ENCODE peak calls at places on chromosomes 13 and 19, in four cellular contexts. C, I, M and P are unnamed samples.

GRCh38 chr13:106176103-106176502 is 359.4 kb downstream of the EFNB2 start:
- DNase-seq in C (peak), I (peak), M (no peak), P (no peak)

GRCh38 chr19:33193864-33194362 is at the start of gene LRP3:
- DNase-seq in C (peak), I (peak), M (no peak), P (peak)

GRCh38 chr19:3536429-3537100 is 2.4 kb upstream of the TEKTIP1 start:
- DNase-seq in C (no peak), I (no peak), M (no peak), P (no peak)

GRCh38 chr19:14139944-14140343 is 3.6 kb upstream of the ASF1B start:
- DNase-seq in C (no peak), I (no peak), M (no peak), P (peak)

GRCh38 chr19:35075202-35076025 is 33.9 kb downstream of the HPN start:
- DNase-seq in C (no peak), I (no peak), M (no peak), P (no peak)

GRCh38 chr13:68304287-68304893 is 1074.3 kb upstream of the PCDH9 start:
- DNase-seq in C (peak), I (no peak), M (no peak), P (peak)

GRCh38 chr19:19285723-19286122 is 12.6 kb upstream of the TM6SF2 start:
- DNase-seq in C (no peak), I (no peak), M (no peak), P (no peak)

GRCh38 chr13:77833331-77833863 is 85.2 kb downstream of the EDNRB start:
- DNase-seq in C (no peak), I (peak), M (no peak), P (peak)

GRCh38 chr13:111402441-111402840 is 82.0 kb downstream of the TEX29 start:
- DNase-seq in C (no peak), I (no peak), M (no peak), P (no peak)

GRCh38 chr13:46211116-46211515 is 612 bp upstream of the LRRC63 start:
- DNase-seq in C (peak), I (no peak), M (no peak), P (peak)